ENCODE peak calls at places on chromosome 22, in seven cellular contexts. One of them, this sample, is unnamed.

GRCh38 chr22:32836286-32836859 is 34.9 kb downstream of the TIMP3 start:
- DNase-seq in right lobe of liver: no peak
- DNase-seq in A549: peak
- DNase-seq in colonic mucosa: no peak
- DNase-seq in body of pancreas: no peak
- DNase-seq in GM23248: peak
- DNase-seq in transverse colon: no peak
- DNase-seq in this sample: no peak

GRCh38 chr22:36540867-36541642 is 12.1 kb upstream of the EIF3D start:
- DNase-seq in GM23248: no peak
- DNase-seq in colonic mucosa: no peak
- DNase-seq in A549: no peak
- DNase-seq in transverse colon: no peak
- DNase-seq in body of pancreas: no peak
- DNase-seq in right lobe of liver: no peak
- DNase-seq in this sample: no peak

GRCh38 chr22:38267086-38267485 is 5.7 kb downstream of the TMEM184B start:
- DNase-seq in GM23248: peak
- DNase-seq in A549: no peak
- DNase-seq in right lobe of liver: no peak
- DNase-seq in transverse colon: no peak
- DNase-seq in colonic mucosa: no peak
- DNase-seq in body of pancreas: no peak
- DNase-seq in this sample: no peak

GRCh38 chr22:49011379-49011768 is 816.3 kb downstream of the BRD1 start:
- DNase-seq in body of pancreas: no peak
- DNase-seq in colonic mucosa: peak
- DNase-seq in transverse colon: no peak
- DNase-seq in right lobe of liver: no peak
- DNase-seq in A549: no peak
- DNase-seq in GM23248: no peak
- DNase-seq in this sample: no peak

GRCh38 chr22:49736538-49736937 is 91.1 kb downstream of the BRD1 start:
- DNase-seq in body of pancreas: no peak
- DNase-seq in A549: no peak
- DNase-seq in transverse colon: no peak
- DNase-seq in GM23248: no peak
- DNase-seq in right lobe of liver: no peak
- DNase-seq in colonic mucosa: no peak
- DNase-seq in this sample: no peak

GRCh38 chr22:32558681-32559355 is 84.2 kb downstream of the FBXO7 start:
- DNase-seq in body of pancreas: peak
- DNase-seq in GM23248: peak
- DNase-seq in A549: peak
- DNase-seq in colonic mucosa: peak
- DNase-seq in transverse colon: peak
- DNase-seq in right lobe of liver: peak
- DNase-seq in this sample: peak

GRCh38 chr22:46580940-46581579 is 39.1 kb upstream of the GRAMD4 start:
- DNase-seq in right lobe of liver: no peak
- DNase-seq in GM23248: no peak
- DNase-seq in transverse colon: no peak
- DNase-seq in body of pancreas: no peak
- DNase-seq in colonic mucosa: no peak
- DNase-seq in A549: no peak
- DNase-seq in this sample: no peak

GRCh38 chr22:49166211-49166610 is 661.5 kb downstream of the BRD1 start:
- DNase-seq in A549: no peak
- DNase-seq in right lobe of liver: no peak
- DNase-seq in transverse colon: no peak
- DNase-seq in colonic mucosa: no peak
- DNase-seq in GM23248: no peak
- DNase-seq in body of pancreas: no peak
- DNase-seq in this sample: no peak

GRCh38 chr22:36360011-36360410 is 27.8 kb downstream of the MYH9 start:
- DNase-seq in right lobe of liver: no peak
- DNase-seq in GM23248: no peak
- DNase-seq in colonic mucosa: no peak
- DNase-seq in body of pancreas: no peak
- DNase-seq in transverse colon: no peak
- DNase-seq in A549: no peak
- DNase-seq in this sample: no peak

GRCh38 chr22:33861216-33861875 is 58.9 kb downstream of the LARGE1 start:
- DNase-seq in colonic mucosa: no peak
- DNase-seq in transverse colon: no peak
- DNase-seq in body of pancreas: no peak
- DNase-seq in right lobe of liver: no peak
- DNase-seq in GM23248: no peak
- DNase-seq in A549: no peak
- DNase-seq in this sample: peak

GRCh38 chr22:25655536-25655935 is 86.5 kb upstream of the MYO18B start:
- DNase-seq in body of pancreas: no peak
- DNase-seq in right lobe of liver: no peak
- DNase-seq in A549: no peak
- DNase-seq in GM23248: no peak
- DNase-seq in transverse colon: no peak
- DNase-seq in colonic mucosa: no peak
- DNase-seq in this sample: no peak

GRCh38 chr22:45262931-45263789 is 21.6 kb upstream of the UPK3A start:
- DNase-seq in body of pancreas: no peak
- DNase-seq in right lobe of liver: no peak
- DNase-seq in A549: no peak
- DNase-seq in colonic mucosa: no peak
- DNase-seq in transverse colon: peak
- DNase-seq in GM23248: peak
- DNase-seq in this sample: peak
- H3K4me3 ChIP-seq in body of pancreas: no peak
- H3K4me3 ChIP-seq in right lobe of liver: no peak
- H3K4me3 ChIP-seq in A549: no peak
- H3K4me3 ChIP-seq in colonic mucosa: no peak
- H3K4me3 ChIP-seq in transverse colon: no peak
- H3K4me3 ChIP-seq in GM23248: no peak
- H3K4me3 ChIP-seq in this sample: no peak

DNA sequence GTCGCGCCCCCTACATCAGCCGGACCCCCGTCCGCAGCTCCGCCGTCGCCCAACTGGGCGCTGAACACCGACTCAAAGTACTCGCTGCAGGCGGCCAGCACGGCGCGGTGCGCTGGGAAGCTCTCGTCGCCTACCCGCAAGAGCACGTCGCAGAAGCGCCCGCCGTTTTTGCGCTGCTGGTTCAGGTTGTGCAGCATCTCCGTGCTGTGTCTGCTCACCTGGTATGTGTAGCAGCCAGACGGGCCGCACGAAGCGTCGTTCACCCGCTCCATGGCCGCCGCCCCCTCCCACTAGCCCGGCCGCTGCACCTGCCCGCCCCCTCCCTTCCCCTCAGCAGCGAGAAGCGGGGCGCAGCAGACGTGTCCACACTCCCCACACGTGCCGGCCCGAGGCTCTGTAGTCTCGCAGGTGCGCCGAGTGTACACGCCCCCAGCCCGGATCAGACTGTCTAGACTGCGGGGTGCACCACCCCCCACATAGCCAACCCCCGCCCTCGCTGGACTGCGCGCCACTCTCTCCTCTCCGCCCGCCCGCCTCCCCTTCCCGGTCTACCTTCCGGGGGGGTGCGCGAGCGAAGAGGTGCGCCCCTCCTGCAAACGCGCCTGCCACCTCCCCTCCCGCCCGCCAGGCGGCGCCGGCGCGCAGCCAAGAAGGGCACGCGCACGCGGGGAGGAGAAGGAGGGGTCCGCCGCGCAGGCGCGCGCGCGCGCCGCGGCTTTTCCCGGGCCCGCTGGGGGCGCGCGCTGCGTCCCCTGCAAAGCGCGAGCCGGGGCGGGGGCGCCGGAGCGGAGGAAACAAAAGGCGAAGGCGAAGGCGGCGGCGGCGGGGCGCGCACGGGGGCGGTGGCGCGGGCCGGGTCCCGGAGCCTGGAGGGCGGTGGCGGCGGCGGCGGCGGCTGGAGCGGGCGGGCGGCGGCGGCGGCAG is 553 bp downstream of the PATZ1 start:
- DNase-seq in GM23248: peak
- DNase-seq in body of pancreas: peak
- DNase-seq in colonic mucosa: peak
- DNase-seq in transverse colon: peak
- DNase-seq in A549: peak
- DNase-seq in right lobe of liver: peak
- DNase-seq in this sample: peak
- H3K27ac ChIP-seq in GM23248: no peak
- H3K27ac ChIP-seq in body of pancreas: peak
- H3K27ac ChIP-seq in colonic mucosa: peak
- H3K27ac ChIP-seq in transverse colon: peak
- H3K27ac ChIP-seq in A549: peak
- H3K27ac ChIP-seq in right lobe of liver: peak
- H3K27ac ChIP-seq in this sample: peak

GRCh38 chr22:39456262-39457046 is at the start of gene MGAT3:
- DNase-seq in GM23248: peak
- DNase-seq in transverse colon: no peak
- DNase-seq in A549: peak
- DNase-seq in body of pancreas: no peak
- DNase-seq in colonic mucosa: no peak
- DNase-seq in right lobe of liver: no peak
- DNase-seq in this sample: no peak
- H3K4me3 ChIP-seq in GM23248: no peak
- H3K4me3 ChIP-seq in transverse colon: no peak
- H3K4me3 ChIP-seq in A549: peak
- H3K4me3 ChIP-seq in body of pancreas: no peak
- H3K4me3 ChIP-seq in colonic mucosa: peak
- H3K4me3 ChIP-seq in right lobe of liver: no peak
- H3K4me3 ChIP-seq in this sample: peak

DNA sequence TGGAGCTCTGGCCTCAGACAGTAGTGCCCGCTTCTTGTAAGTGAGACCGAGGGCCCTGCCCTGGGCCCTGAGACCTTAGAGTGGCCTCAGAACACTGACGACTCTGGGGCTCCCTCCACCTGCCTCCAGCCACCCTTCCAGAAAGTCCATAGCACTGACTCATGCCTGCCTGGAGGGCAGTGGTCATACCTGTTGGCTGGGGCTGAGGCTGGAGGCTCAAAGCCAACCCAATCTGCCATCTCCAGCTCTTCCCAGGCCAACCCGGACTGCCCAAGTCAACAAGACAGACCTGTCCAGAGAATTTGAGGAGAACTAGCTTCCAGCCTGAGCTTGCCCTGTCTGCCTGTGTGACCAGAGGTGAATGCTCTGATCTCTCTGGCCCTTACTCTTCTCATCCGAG is 66.9 kb upstream of the TTLL12 start:
- DNase-seq in right lobe of liver: peak
- DNase-seq in GM23248: no peak
- DNase-seq in body of pancreas: no peak
- DNase-seq in A549: no peak
- DNase-seq in transverse colon: no peak
- DNase-seq in colonic mucosa: no peak
- DNase-seq in this sample: no peak
- H3K27ac ChIP-seq in right lobe of liver: no peak
- H3K27ac ChIP-seq in GM23248: no peak
- H3K27ac ChIP-seq in body of pancreas: no peak
- H3K27ac ChIP-seq in A549: no peak
- H3K27ac ChIP-seq in transverse colon: no peak
- H3K27ac ChIP-seq in colonic mucosa: no peak
- H3K27ac ChIP-seq in this sample: no peak

GRCh38 chr22:21867528-21868266 is at the start of gene MAPK1:
- DNase-seq in GM23248: peak
- DNase-seq in body of pancreas: peak
- DNase-seq in A549: peak
- DNase-seq in transverse colon: peak
- DNase-seq in right lobe of liver: peak
- DNase-seq in colonic mucosa: peak
- DNase-seq in this sample: peak

GRCh38 chr22:21861856-21862255 is 5.6 kb downstream of the MAPK1 start:
- DNase-seq in right lobe of liver: no peak
- DNase-seq in colonic mucosa: no peak
- DNase-seq in A549: no peak
- DNase-seq in transverse colon: no peak
- DNase-seq in body of pancreas: no peak
- DNase-seq in GM23248: peak
- DNase-seq in this sample: no peak

GRCh38 chr22:21866821-21867527 is 471 bp downstream of the MAPK1 start:
- DNase-seq in body of pancreas: peak
- DNase-seq in GM23248: peak
- DNase-seq in colonic mucosa: peak
- DNase-seq in A549: peak
- DNase-seq in transverse colon: peak
- DNase-seq in right lobe of liver: peak
- DNase-seq in this sample: no peak

GRCh38 chr22:21862386-21863242 is 4.8 kb downstream of the MAPK1 start:
- DNase-seq in A549: no peak
- DNase-seq in GM23248: no peak
- DNase-seq in transverse colon: no peak
- DNase-seq in right lobe of liver: no peak
- DNase-seq in colonic mucosa: no peak
- DNase-seq in body of pancreas: no peak
- DNase-seq in this sample: no peak

GRCh38 chr22:21865041-21865440 is 2.4 kb downstream of the MAPK1 start:
- DNase-seq in body of pancreas: peak
- DNase-seq in GM23248: peak
- DNase-seq in colonic mucosa: peak
- DNase-seq in right lobe of liver: no peak
- DNase-seq in transverse colon: no peak
- DNase-seq in A549: no peak
- DNase-seq in this sample: peak
- H3K4me3 ChIP-seq in body of pancreas: no peak
- H3K4me3 ChIP-seq in GM23248: peak
- H3K4me3 ChIP-seq in colonic mucosa: no peak
- H3K4me3 ChIP-seq in right lobe of liver: no peak
- H3K4me3 ChIP-seq in transverse colon: no peak
- H3K4me3 ChIP-seq in A549: no peak
- H3K4me3 ChIP-seq in this sample: no peak

GRCh38 chr22:20400606-20401375 is 6.8 kb downstream of the ZNF74 start:
- DNase-seq in A549: no peak
- DNase-seq in colonic mucosa: no peak
- DNase-seq in GM23248: no peak
- DNase-seq in body of pancreas: no peak
- DNase-seq in right lobe of liver: no peak
- DNase-seq in transverse colon: no peak
- DNase-seq in this sample: no peak
- H3K27ac ChIP-seq in A549: no peak
- H3K27ac ChIP-seq in colonic mucosa: no peak
- H3K27ac ChIP-seq in GM23248: no peak
- H3K27ac ChIP-seq in body of pancreas: no peak
- H3K27ac ChIP-seq in right lobe of liver: no peak
- H3K27ac ChIP-seq in transverse colon: no peak
- H3K27ac ChIP-seq in this sample: no peak

This sample was measured in lung.